ENCODE peak calls at places on chromosomes 12 and 14, in four cellular contexts. N, J, T and V are unnamed samples.

GRCh38 chr14:100864960-100865681 is 38.4 kb downstream of the RTL1 start:
- DNase-seq in N (no peak), J (no peak), T (no peak), V (peak)

GRCh38 chr12:98154850-98155249 is 360.5 kb upstream of the TMPO start:
- DNase-seq in T (no peak), J (peak), N (peak), V (no peak)

GRCh38 chr12:18135509-18135908 is 45.5 kb upstream of the RERGL start:
- DNase-seq in N (no peak), T (no peak), J (no peak), V (no peak)

GRCh38 chr14:86787782-86788181 is 1205.2 kb downstream of the GALC start:
- DNase-seq in N (no peak), J (no peak), T (no peak), V (no peak)

GRCh38 chr12:101829639-101830390 is 944 bp downstream of the GNPTAB start:
- DNase-seq in J (no peak), N (no peak), T (no peak), V (no peak)

GRCh38 chr14:55936691-55937090 is 181.5 kb upstream of the PELI2 start:
- DNase-seq in N (peak), J (no peak), T (no peak), V (no peak)

GRCh38 chr14:89630096-89630829 is 213.2 kb upstream of the FOXN3 start:
- DNase-seq in J (no peak), T (no peak), N (no peak), V (no peak)

GRCh38 chr14:23562822-23563472 is 4.6 kb downstream of the AP1G2 start:
- DNase-seq in J (peak), N (peak), T (no peak), V (peak)

GRCh38 chr14:51236314-51236713 is 3.7 kb upstream of the TMX1 start:
- DNase-seq in T (no peak), N (no peak), J (no peak), V (no peak)

GRCh38 chr12:52655720-52656124 is 3.7 kb upstream of the KRT2 start:
- DNase-seq in T (no peak), N (no peak), J (no peak), V (no peak)

GRCh38 chr12:16590645-16591044 is 15.3 kb downstream of the LMO3 start:
- DNase-seq in T (no peak), J (no peak), N (no peak), V (no peak)

GRCh38 chr12:1041478-1041877 is 50.5 kb downstream of the ERC1 start:
- DNase-seq in J (no peak), N (no peak), T (no peak), V (no peak)

GRCh38 chr12:83432176-83432719 is 745.5 kb downstream of the TMTC2 start:
- DNase-seq in N (peak), J (no peak), T (no peak), V (no peak)

GRCh38 chr12:65609359-65609771 is 214.9 kb upstream of the HMGA2 start:
- DNase-seq in J (no peak), N (no peak), T (no peak), V (no peak)

GRCh38 chr12:81797100-81797499 is 38.0 kb upstream of the PPFIA2 start:
- DNase-seq in J (peak), N (no peak), T (no peak), V (no peak)

GRCh38 chr12:51229116-51229515 is 9.5 kb upstream of the DAZAP2 start:
- DNase-seq in J (no peak), T (no peak), N (no peak), V (no peak)

GRCh38 chr14:100694579-100695422 is 31.9 kb upstream of the DLK1 start:
- DNase-seq in N (no peak), J (no peak), T (no peak), V (no peak)

GRCh38 chr14:67950386-67950785 is 130.8 kb downstream of the RAD51B start:
- DNase-seq in T (no peak), N (no peak), J (no peak), V (no peak)

GRCh38 chr14:35406811-35407630 is 2.5 kb upstream of the NFKBIA start:
- DNase-seq in J (peak), T (no peak), N (no peak), V (peak)

GRCh38 chr14:103840016-103840415 is 7.4 kb downstream of the PPP1R13B start:
- DNase-seq in T (no peak), N (no peak), J (no peak), V (no peak)

GRCh38 chr12:48810817-48811453 is 7.4 kb upstream of the CACNB3 start:
- DNase-seq in T (no peak), N (no peak), J (peak), V (no peak)

GRCh38 chr12:5581616-5582367 is 149.9 kb downstream of the NTF3 start:
- DNase-seq in T (no peak), J (no peak), N (no peak), V (no peak)

GRCh38 chr12:129532707-129533499 is 370.9 kb downstream of the TMEM132D start:
- DNase-seq in T (no peak), J (no peak), N (no peak), V (no peak)

GRCh38 chr14:62662811-62663477 is 382.3 kb downstream of the KCNH5 start:
- DNase-seq in N (peak), J (peak), T (no peak), V (no peak)

GRCh38 chr14:58824106-58824505 is 186.3 kb downstream of the DACT1 start:
- DNase-seq in J (no peak), N (no peak), T (no peak), V (no peak)

GRCh38 chr12:74644681-74645080 is 107.0 kb downstream of the ATXN7L3B start:
- DNase-seq in T (no peak), J (no peak), N (no peak), V (no peak)

GRCh38 chr12:65999564-66000280 is 130.8 kb downstream of the LLPH start:
- DNase-seq in T (no peak), N (no peak), J (no peak), V (no peak)

GRCh38 chr14:68368850-68369249 is 424.0 kb downstream of the ZFP36L1 start:
- DNase-seq in N (no peak), J (no peak), T (peak), V (no peak)

GRCh38 chr14:55927059-55927458 is 191.2 kb upstream of the PELI2 start:
- DNase-seq in J (no peak), T (no peak), N (no peak), V (no peak)

GRCh38 chr12:103997277-103997900 is 31.7 kb downstream of the TDG start:
- DNase-seq in J (no peak), T (no peak), N (no peak), V (peak)

GRCh38 chr12:82595946-82596345 is 90.8 kb upstream of the TMTC2 start:
- DNase-seq in J (no peak), N (no peak), T (no peak), V (no peak)

GRCh38 chr12:12812163-12812562 is 983 bp upstream of the DDX47 start:
- DNase-seq in N (no peak), J (no peak), T (no peak), V (no peak)

GRCh38 chr12:124152733-124153132 is 142.2 kb upstream of the RFLNA start:
- DNase-seq in N (no peak), T (no peak), J (no peak), V (no peak)

GRCh38 chr12:127898616-127899015 is 368.4 kb upstream of the TMEM132C start:
- DNase-seq in N (no peak), T (no peak), J (no peak), V (no peak)

GRCh38 chr12:20629414-20630156 is 65.5 kb upstream of the SLCO1C1 start:
- DNase-seq in J (peak), N (no peak), T (no peak), V (no peak)

GRCh38 chr12:58727526-58727925 is 192.8 kb downstream of the LRIG3 start:
- DNase-seq in N (no peak), J (no peak), T (no peak), V (no peak)

GRCh38 chr12:67666605-67667004 is 18.1 kb downstream of the DYRK2 start:
- DNase-seq in T (no peak), N (no peak), J (no peak), V (no peak)

GRCh38 chr12:67669217-67669924 is 20.8 kb downstream of the DYRK2 start:
- DNase-seq in T (no peak), N (no peak), J (no peak), V (no peak)

GRCh38 chr12:67665679-67666078 is 17.1 kb downstream of the DYRK2 start:
- DNase-seq in N (no peak), T (no peak), J (no peak), V (no peak)

GRCh38 chr12:67669925-67670631 is 21.5 kb downstream of the DYRK2 start:
- DNase-seq in J (no peak), N (no peak), T (no peak), V (no peak)

DNA sequence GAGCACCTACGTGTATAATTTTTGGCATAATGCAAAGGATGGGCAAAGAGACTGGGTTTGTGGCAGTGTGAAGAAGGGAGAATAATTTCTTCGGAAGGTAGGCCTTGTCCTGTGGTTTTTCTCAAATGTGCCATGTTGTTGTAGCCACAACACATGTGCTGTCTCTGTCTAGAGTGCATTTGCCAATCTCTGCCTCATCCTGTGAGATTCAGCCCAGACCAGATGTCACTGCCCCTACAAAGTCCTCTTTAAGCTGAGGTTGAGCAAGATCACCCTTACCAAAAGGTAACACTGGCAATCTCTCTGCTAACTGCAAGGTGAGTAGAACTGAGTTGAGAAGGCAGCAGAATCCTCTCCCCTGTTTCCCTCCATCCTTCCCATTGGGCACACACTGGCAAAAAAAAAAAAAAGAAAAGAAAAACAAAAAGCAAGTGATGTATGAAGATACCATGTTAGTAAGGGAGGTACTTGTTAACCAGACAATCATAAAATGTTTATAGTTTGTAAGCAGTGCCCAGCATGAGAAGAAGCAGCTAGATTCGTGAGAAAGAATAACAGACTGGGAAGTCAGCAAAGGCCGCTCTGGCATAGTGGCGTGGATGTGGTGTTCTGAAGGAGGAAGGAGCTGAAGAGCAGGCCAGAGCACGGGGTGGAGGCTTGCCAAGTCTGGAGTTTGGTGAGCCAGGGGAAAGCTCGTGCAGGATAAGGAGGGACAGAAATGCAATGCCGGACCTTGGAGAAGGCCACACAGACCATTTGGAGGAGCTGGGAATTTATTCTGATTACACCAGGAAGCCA is 18.9 kb downstream of the DYRK2 start:
- DNase-seq in T (no peak), J (no peak), N (no peak), V (no peak)
- TF ChIP-seq ATF2 in T (no peak), J (no peak), N (no peak), V (no peak)

GRCh38 chr14:33287204-33287603 is 348.5 kb downstream of the NPAS3 start:
- DNase-seq in N (no peak), T (no peak), J (no peak), V (no peak)
- TF ChIP-seq TCF7 in N (no peak), T (no peak), J (no peak), V (no peak)

GRCh38 chr12:61870658-61871559 is 389.3 kb upstream of the USP15 start:
- DNase-seq in J (no peak), T (no peak), N (no peak), V (no peak)
- TF ChIP-seq ATF2 in J (no peak), T (no peak), N (no peak), V (no peak)

DNA sequence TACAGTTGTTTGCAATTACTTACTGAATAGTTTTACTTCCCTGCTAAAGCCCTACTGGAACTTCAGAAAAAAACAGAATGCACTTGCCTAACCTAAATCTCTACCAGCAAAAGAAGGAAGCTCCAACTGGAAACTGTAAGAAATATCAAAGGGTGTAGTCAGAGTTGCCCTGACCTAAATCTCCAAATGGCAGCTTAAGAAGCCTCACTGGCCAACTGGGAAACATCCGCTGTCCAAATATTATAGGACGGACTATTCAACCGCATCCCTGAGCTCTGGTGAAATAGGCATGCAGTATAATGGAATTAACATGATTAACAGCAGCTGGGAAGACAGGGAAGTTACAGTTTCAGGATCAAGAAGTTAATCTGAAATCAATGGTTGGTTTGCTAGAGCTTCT is 24.3 kb downstream of the ANAPC7 start:
- DNase-seq in N (no peak), T (no peak), J (no peak), V (no peak)
- TF ChIP-seq TCF7 in N (no peak), T (no peak), J (no peak), V (no peak)

GRCh38 chr12:24838531-24838950 is 110.4 kb downstream of the BCAT1 start:
- DNase-seq in T (peak), N (no peak), J (no peak), V (no peak)

GRCh38 chr12:24833513-24833912 is 115.4 kb downstream of the BCAT1 start:
- DNase-seq in J (no peak), T (no peak), N (no peak), V (no peak)

GRCh38 chr12:24840046-24840800 is 108.7 kb downstream of the BCAT1 start:
- DNase-seq in J (no peak), N (no peak), T (no peak), V (no peak)

GRCh38 chr12:24835377-24835776 is 113.5 kb downstream of the BCAT1 start:
- DNase-seq in T (no peak), N (no peak), J (no peak), V (no peak)

DNA sequence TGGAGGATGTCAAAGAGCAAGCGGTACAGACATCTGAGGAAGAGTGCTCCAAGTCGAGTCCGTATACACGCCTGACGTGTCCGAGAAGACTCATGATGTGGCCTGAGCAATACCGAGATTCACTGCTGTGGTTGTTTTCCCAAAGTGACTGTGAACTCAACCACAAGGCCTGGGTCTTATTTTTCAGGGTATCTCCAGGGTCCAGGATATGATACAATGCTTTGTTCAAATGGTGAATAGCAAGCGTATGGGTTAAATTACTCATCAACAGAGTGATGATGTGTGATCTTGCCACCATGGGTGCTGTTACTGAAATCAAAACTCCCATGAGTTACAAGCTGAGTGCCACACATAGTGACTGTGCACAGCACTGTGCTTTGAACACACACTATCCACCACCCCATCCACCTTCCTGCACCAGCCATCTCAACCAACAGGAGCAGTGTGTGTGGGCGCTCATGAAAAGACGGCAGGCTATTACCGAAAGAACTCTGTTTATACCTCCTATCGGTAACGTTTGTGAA is 109.6 kb downstream of the BCAT1 start:
- DNase-seq in N (no peak), T (peak), J (no peak), V (no peak)
- TF ChIP-seq ATF2 in N (no peak), T (peak), J (no peak), V (no peak)

GRCh38 chr12:94151577-94151976 is 3.2 kb downstream of the PLXNC1 start:
- DNase-seq in N (no peak), J (peak), T (no peak), V (no peak)

GRCh38 chr12:94148841-94149780 is 734 bp downstream of the PLXNC1 start:
- DNase-seq in T (no peak), J (no peak), N (peak), V (no peak)

GRCh38 chr12:94152292-94153083 is 4.1 kb downstream of the PLXNC1 start:
- DNase-seq in J (peak), N (no peak), T (no peak), V (no peak)

GRCh38 chr12:94149781-94150482 is 1.6 kb downstream of the PLXNC1 start:
- DNase-seq in J (no peak), T (no peak), N (peak), V (no peak)

DNA sequence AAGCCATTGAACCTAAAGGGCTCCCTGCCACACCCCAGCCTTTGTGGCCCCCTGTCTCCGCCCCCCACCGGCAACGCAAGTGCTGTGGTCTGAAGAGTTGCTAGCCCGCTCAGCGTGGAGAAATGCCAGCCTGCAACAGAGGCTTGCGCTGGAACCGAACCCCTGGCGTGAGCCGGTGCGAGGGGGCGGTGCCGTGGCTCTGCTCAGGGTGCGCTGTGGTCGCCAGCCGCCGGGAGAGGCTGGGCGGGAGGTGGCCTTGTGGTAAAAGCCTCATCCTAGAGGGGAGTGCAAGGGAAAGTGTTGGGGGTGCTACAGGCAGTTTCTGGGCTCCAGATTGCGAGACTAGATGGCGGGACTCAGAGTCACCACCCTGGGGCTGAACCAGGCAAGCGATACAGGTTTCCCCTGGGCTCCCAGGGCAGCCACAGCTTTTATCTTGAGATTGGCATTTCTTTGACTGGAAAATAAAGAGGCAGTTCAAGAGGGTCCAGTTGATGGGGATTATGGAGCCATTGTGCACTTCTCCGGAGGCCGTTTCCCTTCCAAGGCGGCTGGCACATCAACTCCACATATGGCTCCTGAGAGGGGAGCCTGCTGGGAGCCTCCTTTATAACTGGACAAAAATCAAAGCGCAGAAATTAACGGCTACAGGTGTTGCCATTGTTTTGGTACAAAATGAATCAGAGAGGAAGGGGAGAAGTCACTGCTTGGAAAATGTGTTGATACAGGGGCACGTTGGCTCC is 2.3 kb downstream of the PLXNC1 start:
- DNase-seq in N (peak), T (no peak), J (no peak), V (no peak)
- TF ChIP-seq TCF7 in N (no peak), T (no peak), J (no peak), V (no peak)

GRCh38 chr12:100329800-100330199 is 27.1 kb upstream of the SLC17A8 start:
- DNase-seq in J (no peak), T (peak), N (no peak), V (no peak)

GRCh38 chr12:100332852-100333251 is 24.0 kb upstream of the SLC17A8 start:
- DNase-seq in N (no peak), T (no peak), J (no peak), V (no peak)

GRCh38 chr12:100337299-100337698 is 19.6 kb upstream of the SLC17A8 start:
- DNase-seq in J (no peak), T (no peak), N (no peak), V (no peak)

GRCh38 chr12:100326208-100326607 is 30.7 kb upstream of the SLC17A8 start:
- DNase-seq in N (no peak), J (no peak), T (no peak), V (no peak)

GRCh38 chr12:100331871-100332270 is 25.0 kb upstream of the SLC17A8 start:
- DNase-seq in J (no peak), T (no peak), N (no peak), V (no peak)
- TF ChIP-seq ATF2 in J (no peak), T (no peak), N (no peak), V (no peak)

DNA sequence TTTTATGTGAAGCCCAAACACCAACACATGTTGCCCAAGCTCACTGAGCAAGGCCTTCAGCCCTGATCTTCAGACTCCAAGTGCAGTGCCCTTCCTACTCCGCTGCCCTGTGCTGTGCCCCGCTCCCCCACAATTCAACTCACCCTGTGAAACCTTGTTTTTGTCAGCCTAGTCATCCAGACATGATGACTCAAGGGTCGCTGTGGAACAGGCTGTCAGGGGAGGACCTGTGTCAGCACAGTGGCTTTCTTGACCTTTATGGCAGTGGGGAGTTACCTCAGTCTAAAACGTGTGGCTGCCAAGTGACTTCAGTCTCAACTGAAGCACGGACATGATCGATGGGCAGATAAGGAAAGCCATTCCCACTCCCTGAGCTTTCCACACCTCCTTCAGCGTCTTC is 16.4 kb upstream of the FLVCR2 start:
- DNase-seq in N (no peak), J (no peak), T (no peak), V (no peak)
- TF ChIP-seq TCF7 in N (no peak), J (no peak), T (no peak), V (no peak)

GRCh38 chr12:11202811-11203210 is 16.1 kb upstream of the TAS2R42 start:
- DNase-seq in N (no peak), T (no peak), J (no peak), V (no peak)
- TF ChIP-seq ATF2 in N (no peak), T (no peak), J (no peak), V (no peak)